ENCODE peak calls at places on chromosomes 5 and 9, in four cellular contexts. Z, N, I and T are unnamed samples.

GRCh38 chr9:20558609-20559016 is 63.7 kb downstream of the MLLT3 start:
- DNase-seq in Z (no peak), N (no peak), I (peak), T (no peak)

GRCh38 chr9:115127191-115127817 is 9.3 kb upstream of the TNC start:
- DNase-seq in Z (no peak), N (no peak), I (no peak), T (no peak)

GRCh38 chr5:177357459-177358332 is at the start of gene RGS14:
- DNase-seq in Z (no peak), N (no peak), I (no peak), T (peak)

GRCh38 chr9:134534661-134535080 is 106.9 kb upstream of the COL5A1 start:
- DNase-seq in Z (no peak), N (no peak), I (no peak), T (peak)

GRCh38 chr9:120919639-120920494 is 6.7 kb downstream of the TRAF1 start:
- DNase-seq in Z (no peak), N (no peak), I (no peak), T (no peak)

GRCh38 chr5:168163966-168164365 is 127.5 kb upstream of the WWC1 start:
- DNase-seq in Z (no peak), N (no peak), I (no peak), T (no peak)

GRCh38 chr5:176405656-176406435 is 10.5 kb downstream of the CLTB start:
- DNase-seq in Z (no peak), N (no peak), I (no peak), T (no peak)

GRCh38 chr5:31470608-31471007 is 61.3 kb downstream of the DROSHA start:
- DNase-seq in Z (no peak), N (no peak), I (no peak), T (peak)

GRCh38 chr9:112601646-112602045 is 115.0 kb downstream of the KIAA1958 start:
- DNase-seq in Z (no peak), N (no peak), I (no peak), T (no peak)

GRCh38 chr5:175253597-175253996 is 190.4 kb downstream of the DRD1 start:
- DNase-seq in Z (peak), N (no peak), I (no peak), T (no peak)

GRCh38 chr5:176851871-176852270 is 41.5 kb downstream of the UNC5A start:
- DNase-seq in Z (no peak), N (no peak), I (no peak), T (no peak)

GRCh38 chr5:133524597-133524996 is 87.7 kb downstream of the FSTL4 start:
- DNase-seq in Z (no peak), N (no peak), I (no peak), T (no peak)

GRCh38 chr5:138018844-138019243 is 14.0 kb downstream of the FAM13B start:
- DNase-seq in Z (no peak), N (no peak), I (no peak), T (no peak)

GRCh38 chr5:180643191-180643851 is 6.1 kb downstream of the FLT4 start:
- DNase-seq in Z (no peak), N (no peak), I (no peak), T (peak)

GRCh38 chr9:28073278-28073677 is 500.0 kb upstream of the C9orf72 start:
- DNase-seq in Z (peak), N (no peak), I (no peak), T (no peak)